ENCODE peak calls at places on chromosomes 4 and X, in eight cellular contexts. P is breast epithelium; U is epithelial cell of prostate; C is transverse colon; L is tibial nerve; W is CD4-positive, alpha-beta memory T cell; D is MM.1S; K is cardiac muscle cell. F is an unnamed sample.

GRCh38 chrX:8179653-8180052 is 8.6 kb upstream of the VCX2 start:
- DNase-seq in P (no peak), U (no peak), C (no peak), L (no peak), W (no peak), D (no peak), K (peak), F (no peak)

GRCh38 chrX:9354918-9355317 is 109.9 kb upstream of the TBL1X start:
- DNase-seq in P (no peak), U (no peak), C (no peak), L (no peak), W (no peak), D (no peak), K (no peak), F (no peak)

GRCh38 chr4:110271986-110272385 is 73.6 kb upstream of the ELOVL6 start:
- DNase-seq in P (no peak), U (no peak), C (no peak), L (no peak), W (no peak), D (no peak), K (no peak), F (no peak)

GRCh38 chr4:26937567-26937966 is 76.9 kb downstream of the STIM2 start:
- DNase-seq in P (no peak), U (no peak), C (no peak), L (no peak), W (no peak), D (no peak), K (no peak), F (no peak)

GRCh38 chr4:15809058-15809457 is 30.9 kb downstream of the CD38 start:
- DNase-seq in P (no peak), U (no peak), C (no peak), L (no peak), W (no peak), D (peak), K (no peak), F (no peak)

GRCh38 chr4:161419822-161420221 is 744.0 kb downstream of the FSTL5 start:
- DNase-seq in P (peak), U (no peak), C (no peak), L (no peak), W (no peak), D (no peak), K (no peak), F (no peak)

GRCh38 chr4:141011799-141012377 is 121.4 kb downstream of the RNF150 start:
- DNase-seq in P (peak), U (no peak), C (no peak), L (no peak), W (no peak), D (no peak), K (no peak), F (no peak)

GRCh38 chr4:168154546-168155277 is 62.4 kb downstream of the ANXA10 start:
- DNase-seq in P (no peak), U (no peak), C (no peak), L (no peak), W (no peak), D (no peak), K (no peak), F (no peak)

GRCh38 chr4:83219344-83219990 is 65.1 kb downstream of the COQ2 start:
- DNase-seq in P (peak), U (peak), C (peak), L (no peak), W (peak), D (peak), K (no peak), F (peak)

GRCh38 chr4:113162089-113162488 is 112.6 kb downstream of the ANK2 start:
- DNase-seq in P (no peak), U (no peak), C (no peak), L (no peak), W (no peak), D (no peak), K (no peak), F (no peak)

GRCh38 chr4:168585168-168586091 is 88.6 kb downstream of the PALLD start:
- DNase-seq in P (peak), U (no peak), C (peak), L (peak), W (no peak), D (no peak), K (peak), F (peak)

GRCh38 chrX:46796574-46797191 is 37.8 kb upstream of the SLC9A7 start:
- DNase-seq in P (peak), U (no peak), C (peak), L (peak), W (peak), D (peak), K (peak), F (peak)

GRCh38 chr4:112514449-112515277 is 1.3 kb downstream of the NEUROG2 start:
- DNase-seq in P (no peak), U (no peak), C (no peak), L (no peak), W (no peak), D (peak), K (no peak), F (no peak)

GRCh38 chrX:110180928-110181310 is 137.0 kb downstream of the AMMECR1 start:
- DNase-seq in P (no peak), U (no peak), C (no peak), L (no peak), W (no peak), D (no peak), K (peak), F (no peak)

GRCh38 chrX:109487640-109488039 is 5.8 kb upstream of the GUCY2F start:
- DNase-seq in P (no peak), U (no peak), C (no peak), L (no peak), W (no peak), D (peak), K (no peak), F (no peak)

DNA sequence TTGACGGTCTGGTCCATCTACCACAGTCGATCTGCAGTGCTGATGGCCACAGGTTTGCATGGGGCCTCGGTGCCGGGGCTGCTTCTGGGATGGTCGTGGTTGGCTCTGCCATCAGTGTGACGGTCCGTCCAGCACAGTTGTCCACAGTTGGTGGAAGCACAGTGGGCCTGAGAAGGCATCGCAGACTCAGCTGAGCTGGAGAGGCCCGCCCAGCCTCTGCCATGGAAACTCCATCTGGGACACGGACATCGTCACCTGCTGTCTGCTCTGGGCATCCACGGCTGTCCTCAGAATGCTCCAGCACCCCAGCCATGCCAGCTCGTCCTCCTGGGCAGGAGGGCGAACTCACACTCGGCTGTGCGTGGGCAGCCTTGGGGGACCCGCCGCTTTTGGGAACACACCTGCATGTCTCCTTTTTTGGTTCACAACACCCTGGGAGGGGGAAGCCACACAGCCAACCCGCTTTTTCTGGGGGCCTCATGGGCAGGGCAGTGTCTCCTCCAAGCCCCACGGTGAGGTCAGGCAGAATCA is 33.0 kb downstream of the ABLIM2 start:
- DNase-seq in P (no peak), U (no peak), C (no peak), L (no peak), W (no peak), D (no peak), K (no peak), F (no peak)
- H3K27ac ChIP-seq in P (no peak), U (no peak), C (no peak), L (no peak), W (no peak), D (no peak), K (no peak), F (no peak)

GRCh38 chr4:184825394-184826314 is at the start of gene ACSL1:
- DNase-seq in P (peak), U (no peak), C (peak), L (peak), W (peak), D (peak), K (peak), F (peak)
- H3K27ac ChIP-seq in P (peak), U (no peak), C (peak), L (peak), W (peak), D (no peak), K (peak), F (peak)

DNA sequence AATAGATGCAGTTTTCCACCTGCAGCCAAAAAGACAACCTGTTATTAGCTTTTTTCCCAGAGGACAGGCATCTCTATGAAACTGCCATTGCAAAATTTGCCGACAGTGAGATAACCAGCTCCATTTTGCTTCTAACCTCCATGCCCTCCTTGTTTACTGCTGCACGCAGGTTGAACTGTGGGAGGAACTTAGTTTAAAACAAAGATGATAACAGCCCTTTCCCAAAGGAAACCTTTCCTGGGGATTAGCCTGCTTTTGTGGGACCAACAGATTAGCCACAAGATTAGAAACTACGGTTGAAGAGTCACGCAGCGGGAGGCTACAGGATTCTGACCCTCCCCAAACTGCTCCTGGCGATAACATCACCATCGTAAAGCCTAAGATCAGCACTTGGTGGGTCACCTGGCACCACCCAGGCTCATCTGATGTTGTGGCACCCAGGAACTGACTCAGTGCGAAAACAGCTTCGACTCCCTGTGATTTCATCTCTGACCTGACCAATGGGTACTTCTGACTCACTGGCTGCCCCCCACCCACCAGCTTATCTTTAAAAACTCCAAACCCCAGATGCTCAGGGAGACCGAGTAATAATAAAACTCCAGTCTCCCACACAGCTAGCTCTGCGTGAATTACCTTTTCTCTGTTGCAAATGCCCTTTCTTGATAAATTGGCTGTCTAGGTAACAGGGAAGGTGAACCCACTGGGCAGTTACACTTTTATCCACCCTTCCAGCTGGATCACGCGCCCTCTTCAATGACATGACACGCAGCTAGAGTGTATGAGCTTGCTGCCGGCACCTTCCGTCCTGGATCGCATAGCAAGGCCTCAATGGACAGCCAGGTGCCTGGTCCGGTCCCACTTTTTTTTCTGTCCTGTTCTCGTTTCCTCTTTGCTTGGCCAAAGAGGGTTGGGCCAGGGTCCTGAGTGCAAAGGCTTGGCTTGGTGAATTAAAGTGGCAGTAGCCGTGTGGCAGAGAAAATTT is 27.2 kb downstream of the NOP14 start:
- DNase-seq in P (peak), U (peak), C (no peak), L (no peak), W (peak), D (no peak), K (peak), F (peak)
- H3K27ac ChIP-seq in P (peak), U (peak), C (peak), L (peak), W (peak), D (no peak), K (no peak), F (no peak)

GRCh38 chrX:42976729-42977366 is 198.9 kb upstream of the PPP1R2C start:
- DNase-seq in P (no peak), U (no peak), C (no peak), L (no peak), W (no peak), D (no peak), K (no peak), F (no peak)
- H3K27ac ChIP-seq in P (no peak), U (peak), C (peak), L (no peak), W (no peak), D (no peak), K (no peak), F (no peak)

DNA sequence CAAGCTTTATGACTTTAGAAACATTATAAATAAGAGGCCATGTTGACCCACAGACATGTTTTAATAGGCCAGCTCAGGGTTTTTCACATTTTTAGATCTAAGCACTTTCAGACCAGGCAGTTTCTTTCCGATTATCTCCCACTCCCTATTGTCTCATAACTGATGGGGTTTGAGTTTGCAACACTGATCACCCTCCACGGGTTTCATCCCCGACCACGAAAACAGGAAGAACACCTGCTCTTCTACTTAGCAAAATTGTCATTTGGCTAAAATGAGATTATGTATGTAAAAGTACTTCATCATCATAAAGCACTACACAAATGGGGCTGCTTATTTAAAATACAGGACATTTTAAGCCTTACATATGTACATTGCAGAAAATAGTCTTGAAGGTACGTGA is 407.9 kb downstream of the HNRNPD start:
- DNase-seq in P (no peak), U (no peak), C (no peak), L (no peak), W (no peak), D (peak), K (no peak), F (no peak)
- H3K27ac ChIP-seq in P (no peak), U (no peak), C (no peak), L (no peak), W (no peak), D (peak), K (no peak), F (no peak)

DNA sequence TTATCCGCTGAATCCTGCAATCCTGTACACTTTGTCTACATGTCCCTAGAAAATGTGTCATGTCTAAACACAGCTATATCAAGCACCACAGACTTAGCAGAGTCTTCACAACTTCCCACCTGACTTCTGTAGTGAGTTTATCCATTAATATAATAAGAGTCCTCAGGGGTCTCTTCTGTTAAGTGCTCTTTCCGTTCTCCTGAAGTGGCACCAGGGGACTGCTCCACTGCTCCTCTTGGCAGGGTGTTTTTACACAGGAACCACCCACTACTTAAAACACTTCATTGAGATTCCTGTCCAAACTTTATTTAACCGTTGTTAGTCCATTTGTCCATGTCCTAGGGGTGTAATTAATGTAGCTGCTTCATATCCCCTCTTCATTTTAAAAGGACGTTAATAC is 1000.4 kb downstream of the STPG2 start:
- DNase-seq in P (no peak), U (no peak), C (no peak), L (no peak), W (no peak), D (no peak), K (no peak), F (no peak)
- H3K27ac ChIP-seq in P (no peak), U (no peak), C (no peak), L (no peak), W (no peak), D (no peak), K (no peak), F (no peak)

GRCh38 chrX:153471663-153472280 is 1.4 kb upstream of the HAUS7 start:
- DNase-seq in P (no peak), U (no peak), C (no peak), L (no peak), W (no peak), D (no peak), K (peak), F (no peak)

GRCh38 chrX:153470411-153471363 is at the start of gene HAUS7:
- DNase-seq in P (peak), U (peak), C (peak), L (peak), W (peak), D (peak), K (peak), F (peak)

GRCh38 chrX:153473126-153473525 is 2.8 kb upstream of the HAUS7 start:
- DNase-seq in P (no peak), U (no peak), C (no peak), L (no peak), W (no peak), D (no peak), K (no peak), F (no peak)

GRCh38 chrX:153468008-153468580 is 2.3 kb downstream of the HAUS7 start:
- DNase-seq in P (no peak), U (no peak), C (no peak), L (no peak), W (no peak), D (no peak), K (no peak), F (no peak)

GRCh38 chrX:153469811-153470410 is 465 bp downstream of the HAUS7 start:
- DNase-seq in P (no peak), U (no peak), C (no peak), L (no peak), W (no peak), D (peak), K (peak), F (no peak)
- H3K27ac ChIP-seq in P (peak), U (no peak), C (peak), L (peak), W (peak), D (peak), K (no peak), F (peak)